ENCODE peak calls at places on chromosome 7, in four cellular contexts. U is mesendoderm, V is H9, J is H1. T is an unnamed sample.

GRCh38 chr7:87218941-87219544 is 489 bp downstream of the TMEM243 start:
- DNase-seq in U (peak; percentile 88), V (peak; percentile 74), J (no peak), T (peak; percentile 34)

GRCh38 chr7:131896189-131896855 is 339.9 kb upstream of the PODXL start:
- DNase-seq in J (peak; percentile 53), U (peak; percentile 48), V (peak; percentile 65), T (no peak)

GRCh38 chr7:31642681-31643115 is 44.3 kb upstream of the PPP1R17 start:
- DNase-seq in J (no peak), V (no peak), U (no peak), T (no peak)

GRCh38 chr7:155398944-155399343 is 59.0 kb upstream of the EN2 start:
- DNase-seq in U (no peak), V (no peak), J (no peak), T (no peak)

GRCh38 chr7:73865738-73866445 is 4.9 kb downstream of the TMEM270 start:
- DNase-seq in J (peak; percentile 58), U (peak; percentile 66), V (peak; percentile 42), T (peak; percentile 63)

GRCh38 chr7:71829499-71829898 is 582.6 kb downstream of the CALN1 start:
- DNase-seq in V (no peak), U (no peak), J (no peak), T (no peak)

GRCh38 chr7:11473807-11474424 is 358.1 kb downstream of the THSD7A start:
- DNase-seq in V (no peak), J (no peak), U (no peak), T (no peak)

GRCh38 chr7:92904292-92905131 is 68.1 kb upstream of the CDK6 start:
- DNase-seq in V (no peak), U (peak; percentile 97), J (no peak), T (peak; percentile 97)

GRCh38 chr7:142438235-142438922 is 180.5 kb upstream of the PRSS58 start:
- DNase-seq in J (peak; percentile 61), U (peak; percentile 87), V (peak; percentile 66), T (peak; percentile 64)

GRCh38 chr7:42155836-42156540 is 81.0 kb downstream of the GLI3 start:
- DNase-seq in J (no peak), U (peak; percentile 23), V (no peak), T (peak; percentile 31)

GRCh38 chr7:102472126-102473041 is 6.3 kb downstream of the POLR2J start:
- DNase-seq in J (peak; percentile 41), V (no peak), U (no peak), T (no peak)

GRCh38 chr7:45219801-45220200 is 62.2 kb downstream of the RAMP3 start:
- DNase-seq in V (no peak), J (no peak), U (no peak), T (no peak)

GRCh38 chr7:18201349-18201748 is 173.7 kb upstream of the PRPS1L1 start:
- DNase-seq in U (no peak), J (no peak), V (no peak), T (no peak)

GRCh38 chr7:27305854-27306253 is 63.3 kb downstream of the EVX1 start:
- DNase-seq in V (no peak), J (no peak), U (no peak), T (no peak)
- H4K5ac ChIP-seq in V (no peak overlapping the region), J (no peak overlapping the region), U (no peak overlapping the region), T (no peak overlapping the region)

DNA sequence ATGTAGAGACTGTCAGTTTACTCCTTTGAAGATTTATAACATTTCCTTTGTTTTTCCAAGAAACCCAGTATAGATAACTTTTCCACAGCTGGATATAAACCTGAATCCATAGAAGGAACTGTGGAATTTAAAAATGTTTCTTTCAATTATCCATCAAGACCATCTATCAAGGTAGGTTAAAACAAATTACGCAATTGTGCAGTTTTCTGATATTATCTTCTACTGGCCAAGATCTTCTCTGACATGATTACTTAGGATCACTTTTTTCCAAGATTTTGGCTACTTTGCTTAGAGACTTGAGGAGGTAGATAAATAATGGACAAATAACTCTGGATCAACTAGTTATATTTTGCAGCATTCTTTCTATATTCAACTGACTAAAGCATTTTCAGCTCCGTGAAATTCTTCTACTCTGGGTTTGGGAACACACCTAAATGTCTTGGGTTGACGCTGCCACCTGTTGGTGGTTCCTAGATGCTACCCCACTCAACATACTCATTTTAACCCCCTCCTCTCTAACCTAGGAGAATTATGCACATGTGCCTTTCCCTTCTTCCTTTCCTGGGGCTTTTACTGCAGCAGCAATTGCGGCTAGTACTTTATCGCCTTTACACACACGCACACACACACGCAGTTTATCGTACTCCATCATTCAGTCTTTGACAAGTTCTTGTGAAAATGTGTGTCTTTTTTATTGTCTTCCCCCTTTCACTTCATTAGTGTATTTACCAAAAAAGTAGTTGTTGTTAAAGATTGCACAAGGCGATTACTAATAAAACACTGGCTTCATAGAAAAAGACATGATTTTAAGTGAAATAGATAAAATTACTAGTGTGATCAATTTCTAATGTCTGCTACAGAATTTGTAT is 32.7 kb downstream of the ABCB5 start:
- DNase-seq in V (peak; percentile 64), J (peak; percentile 53), U (peak; percentile 84), T (no peak)
- H4K5ac ChIP-seq in V (no peak overlapping the region), J (no peak overlapping the region), U (no peak overlapping the region), T (no peak overlapping the region)

DNA sequence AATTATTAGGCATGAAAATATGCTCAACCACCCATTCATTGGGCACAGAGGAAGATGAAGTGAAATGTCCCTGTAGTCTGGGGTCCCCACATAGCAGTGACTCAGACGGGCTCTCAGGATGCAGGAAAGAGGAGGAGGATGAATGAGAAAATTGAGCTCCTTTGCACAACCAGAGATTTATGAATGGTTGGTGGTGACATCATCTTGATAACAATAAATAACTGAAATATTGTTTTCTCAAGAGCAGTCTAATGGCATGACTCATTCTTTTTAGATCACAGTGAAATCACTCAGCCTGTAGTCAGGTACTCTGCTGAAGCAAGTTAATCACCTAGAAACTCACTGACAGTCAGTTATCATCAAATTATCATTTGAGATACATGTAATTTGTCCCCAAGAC is 254.1 kb downstream of the RELN start:
- DNase-seq in U (no peak), V (no peak), J (no peak), T (peak; percentile 84)
- H4K5ac ChIP-seq in U (no peak overlapping the region), V (no peak overlapping the region), J (no peak overlapping the region), T (no peak overlapping the region)

GRCh38 chr7:135944753-135945152 is 32.4 kb downstream of the MTPN start:
- DNase-seq in J (no peak), V (no peak), U (no peak), T (no peak)

GRCh38 chr7:135940077-135941075 is 36.8 kb downstream of the MTPN start:
- DNase-seq in V (no peak), J (no peak), U (no peak), T (no peak)

GRCh38 chr7:135943266-135943889 is 33.8 kb downstream of the MTPN start:
- DNase-seq in J (no peak), U (no peak), V (no peak), T (no peak)

GRCh38 chr7:135939268-135939667 is 37.9 kb downstream of the MTPN start:
- DNase-seq in J (no peak), U (peak; percentile 53), V (no peak), T (no peak)

DNA sequence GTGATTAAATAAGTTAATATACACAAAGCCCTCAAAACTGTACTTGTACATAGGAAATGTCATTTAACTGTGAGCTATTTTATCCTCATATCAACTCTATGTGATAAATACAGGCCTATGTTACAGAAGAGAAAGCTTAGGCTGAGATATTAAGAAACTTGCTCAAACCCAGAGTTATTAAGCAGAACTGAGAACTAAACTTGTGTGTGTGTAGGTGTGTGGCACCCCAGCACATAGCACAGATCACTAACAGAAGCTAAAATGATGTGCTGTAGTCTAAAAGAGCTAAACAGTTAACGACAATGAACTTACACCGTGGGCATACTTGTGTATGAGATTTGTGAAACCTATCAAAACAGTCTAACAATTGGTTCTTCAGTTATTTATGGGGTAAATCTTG is 34.5 kb downstream of the MTPN start:
- DNase-seq in U (no peak), J (no peak), V (no peak), T (no peak)
- H4K5ac ChIP-seq in U (no peak overlapping the region), J (no peak overlapping the region), V (no peak overlapping the region), T (no peak overlapping the region)

T was measured in IMR-90.